ENCODE peak calls at places on chromosomes 7 and 10, in nine cellular contexts. O is fibroblast of lung, Z is putamen, D is HEK293T, E is T follicular helper cell, I is occipital lobe, K is BE2C, C is skeletal muscle cell, M is NCI-H1436. H is an unnamed sample.

GRCh38 chr7:35349001-35349400 is 95.1 kb upstream of the TBX20 start:
- DNase-seq in O (no peak), Z (no peak), D (no peak), E (no peak), I (no peak), K (no peak), C (no peak), M (no peak), H (no peak)

GRCh38 chr10:119313645-119314044 is 106.3 kb downstream of the GRK5 start:
- DNase-seq in O (no peak), Z (no peak), D (no peak), E (no peak), I (no peak), K (no peak), C (no peak), M (no peak), H (no peak)

GRCh38 chr7:20033621-20034200 is 183.5 kb downstream of the MACC1 start:
- DNase-seq in O (peak), Z (no peak), D (no peak), E (no peak), I (no peak), K (no peak), C (peak), M (no peak), H (no peak)

GRCh38 chr10:68151453-68151852 is 42.2 kb downstream of the MYPN start:
- DNase-seq in O (no peak), Z (no peak), D (no peak), E (no peak), I (no peak), K (no peak), C (no peak), M (no peak), H (no peak)

GRCh38 chr10:25701651-25702050 is 232.4 kb upstream of the MYO3A start:
- DNase-seq in O (no peak), Z (no peak), D (no peak), E (no peak), I (no peak), K (peak), C (no peak), M (no peak), H (no peak)

GRCh38 chr10:8403711-8404371 is 349.4 kb downstream of the GATA3 start:
- DNase-seq in O (no peak), Z (no peak), D (no peak), E (no peak), I (no peak), K (no peak), C (no peak), M (no peak), H (no peak)

GRCh38 chr10:110221721-110222261 is 14.4 kb downstream of the MXI1 start:
- DNase-seq in O (peak), Z (peak), D (peak), E (peak), I (peak), K (peak), C (peak), M (peak), H (no peak)

GRCh38 chr10:15588635-15589081 is 131.1 kb downstream of the ITGA8 start:
- DNase-seq in O (no peak), Z (no peak), D (no peak), E (no peak), I (no peak), K (no peak), C (no peak), M (no peak), H (no peak)

GRCh38 chr7:97506728-97507127 is 225.2 kb upstream of the TAC1 start:
- DNase-seq in O (no peak), Z (no peak), D (no peak), E (no peak), I (no peak), K (no peak), C (no peak), M (no peak), H (no peak)

GRCh38 chr10:3825244-3825643 is 40.2 kb upstream of the KLF6 start:
- DNase-seq in O (peak), Z (no peak), D (no peak), E (no peak), I (no peak), K (no peak), C (peak), M (no peak), H (no peak)

GRCh38 chr7:40704172-40704571 is 569.4 kb downstream of the SUGCT start:
- DNase-seq in O (no peak), Z (no peak), D (no peak), E (no peak), I (no peak), K (no peak), C (no peak), M (no peak), H (no peak)

H was measured in NCI-H748 treated with DMSO at 0.1 percent for 48 hours.